ENCODE peak calls at places on chromosomes 16 and 17, in nine cellular contexts. One of them, this sample, is unnamed.

GRCh38 chr16:1414532-1415265 is at the start of gene UNKL:
- DNase-seq in neural progenitor cell: peak
- DNase-seq in hippocampal formation: peak
- DNase-seq in stimulated activated CD8-positive, alpha-beta memory T cell treated with anti-CD3 and anti-CD28 coated beads, Interleukin-2, amount 100 ng/mL, for 1 hour: peak
- DNase-seq in stimulated activated CD4-positive, alpha-beta T cell treated with anti-CD3 and anti-CD28 coated beads, Interleukin-2, amount 100 ng/mL, for 24 hours: peak
- DNase-seq in PC-3: peak
- DNase-seq in ascending aorta: no peak
- DNase-seq in cardiac muscle cell: peak
- DNase-seq in iris pigment epithelial cell: peak
- DNase-seq in this sample: peak

GRCh38 chr16:1309888-1310831 is 724 bp downstream of the UBE2I start:
- DNase-seq in neural progenitor cell: no peak
- DNase-seq in hippocampal formation: no peak
- DNase-seq in stimulated activated CD8-positive, alpha-beta memory T cell treated with anti-CD3 and anti-CD28 coated beads, Interleukin-2, amount 100 ng/mL, for 1 hour: peak
- DNase-seq in stimulated activated CD4-positive, alpha-beta T cell treated with anti-CD3 and anti-CD28 coated beads, Interleukin-2, amount 100 ng/mL, for 24 hours: peak
- DNase-seq in PC-3: no peak
- DNase-seq in ascending aorta: no peak
- DNase-seq in cardiac muscle cell: peak
- DNase-seq in iris pigment epithelial cell: peak
- DNase-seq in this sample: no peak

GRCh38 chr17:78935419-78936323 is 10.5 kb upstream of the TIMP2 start:
- DNase-seq in neural progenitor cell: no peak
- DNase-seq in hippocampal formation: no peak
- DNase-seq in stimulated activated CD8-positive, alpha-beta memory T cell treated with anti-CD3 and anti-CD28 coated beads, Interleukin-2, amount 100 ng/mL, for 1 hour: no peak
- DNase-seq in stimulated activated CD4-positive, alpha-beta T cell treated with anti-CD3 and anti-CD28 coated beads, Interleukin-2, amount 100 ng/mL, for 24 hours: no peak
- DNase-seq in PC-3: peak
- DNase-seq in ascending aorta: peak
- DNase-seq in cardiac muscle cell: peak
- DNase-seq in iris pigment epithelial cell: peak
- DNase-seq in this sample: no peak

GRCh38 chr17:67492824-67493490 is 115.9 kb downstream of the PITPNC1 start:
- DNase-seq in neural progenitor cell: no peak
- DNase-seq in hippocampal formation: peak
- DNase-seq in stimulated activated CD8-positive, alpha-beta memory T cell treated with anti-CD3 and anti-CD28 coated beads, Interleukin-2, amount 100 ng/mL, for 1 hour: no peak
- DNase-seq in stimulated activated CD4-positive, alpha-beta T cell treated with anti-CD3 and anti-CD28 coated beads, Interleukin-2, amount 100 ng/mL, for 24 hours: no peak
- DNase-seq in PC-3: no peak
- DNase-seq in ascending aorta: no peak
- DNase-seq in cardiac muscle cell: no peak
- DNase-seq in iris pigment epithelial cell: no peak
- DNase-seq in this sample: no peak

GRCh38 chr17:13835151-13835550 is 233.4 kb upstream of the HS3ST3A1 start:
- DNase-seq in neural progenitor cell: no peak
- DNase-seq in hippocampal formation: no peak
- DNase-seq in stimulated activated CD8-positive, alpha-beta memory T cell treated with anti-CD3 and anti-CD28 coated beads, Interleukin-2, amount 100 ng/mL, for 1 hour: no peak
- DNase-seq in stimulated activated CD4-positive, alpha-beta T cell treated with anti-CD3 and anti-CD28 coated beads, Interleukin-2, amount 100 ng/mL, for 24 hours: no peak
- DNase-seq in PC-3: no peak
- DNase-seq in ascending aorta: no peak
- DNase-seq in cardiac muscle cell: no peak
- DNase-seq in iris pigment epithelial cell: no peak
- DNase-seq in this sample: no peak

GRCh38 chr16:86874141-86874540 is 295.8 kb downstream of the FOXL1 start:
- DNase-seq in neural progenitor cell: peak
- DNase-seq in hippocampal formation: no peak
- DNase-seq in stimulated activated CD8-positive, alpha-beta memory T cell treated with anti-CD3 and anti-CD28 coated beads, Interleukin-2, amount 100 ng/mL, for 1 hour: no peak
- DNase-seq in stimulated activated CD4-positive, alpha-beta T cell treated with anti-CD3 and anti-CD28 coated beads, Interleukin-2, amount 100 ng/mL, for 24 hours: peak
- DNase-seq in PC-3: peak
- DNase-seq in ascending aorta: no peak
- DNase-seq in cardiac muscle cell: peak
- DNase-seq in iris pigment epithelial cell: peak
- DNase-seq in this sample: peak

GRCh38 chr17:53353919-53354351 is 468.8 kb upstream of the KIF2B start:
- DNase-seq in neural progenitor cell: no peak
- DNase-seq in hippocampal formation: peak
- DNase-seq in stimulated activated CD8-positive, alpha-beta memory T cell treated with anti-CD3 and anti-CD28 coated beads, Interleukin-2, amount 100 ng/mL, for 1 hour: no peak
- DNase-seq in stimulated activated CD4-positive, alpha-beta T cell treated with anti-CD3 and anti-CD28 coated beads, Interleukin-2, amount 100 ng/mL, for 24 hours: no peak
- DNase-seq in PC-3: peak
- DNase-seq in ascending aorta: no peak
- DNase-seq in cardiac muscle cell: peak
- DNase-seq in iris pigment epithelial cell: no peak
- DNase-seq in this sample: no peak

GRCh38 chr17:8985054-8985701 is 19.7 kb upstream of the PIK3R5 start:
- DNase-seq in neural progenitor cell: no peak
- DNase-seq in hippocampal formation: no peak
- DNase-seq in stimulated activated CD8-positive, alpha-beta memory T cell treated with anti-CD3 and anti-CD28 coated beads, Interleukin-2, amount 100 ng/mL, for 1 hour: no peak
- DNase-seq in stimulated activated CD4-positive, alpha-beta T cell treated with anti-CD3 and anti-CD28 coated beads, Interleukin-2, amount 100 ng/mL, for 24 hours: no peak
- DNase-seq in PC-3: no peak
- DNase-seq in ascending aorta: no peak
- DNase-seq in cardiac muscle cell: no peak
- DNase-seq in iris pigment epithelial cell: no peak
- DNase-seq in this sample: no peak

GRCh38 chr16:87350681-87351319 is 32.8 kb downstream of the FBXO31 start:
- DNase-seq in neural progenitor cell: no peak
- DNase-seq in hippocampal formation: peak
- DNase-seq in stimulated activated CD8-positive, alpha-beta memory T cell treated with anti-CD3 and anti-CD28 coated beads, Interleukin-2, amount 100 ng/mL, for 1 hour: no peak
- DNase-seq in stimulated activated CD4-positive, alpha-beta T cell treated with anti-CD3 and anti-CD28 coated beads, Interleukin-2, amount 100 ng/mL, for 24 hours: no peak
- DNase-seq in PC-3: no peak
- DNase-seq in ascending aorta: no peak
- DNase-seq in cardiac muscle cell: peak
- DNase-seq in iris pigment epithelial cell: no peak
- DNase-seq in this sample: no peak

GRCh38 chr17:69575346-69575761 is 160.9 kb downstream of the MAP2K6 start:
- DNase-seq in neural progenitor cell: peak
- DNase-seq in hippocampal formation: no peak
- DNase-seq in stimulated activated CD8-positive, alpha-beta memory T cell treated with anti-CD3 and anti-CD28 coated beads, Interleukin-2, amount 100 ng/mL, for 1 hour: no peak
- DNase-seq in stimulated activated CD4-positive, alpha-beta T cell treated with anti-CD3 and anti-CD28 coated beads, Interleukin-2, amount 100 ng/mL, for 24 hours: no peak
- DNase-seq in PC-3: peak
- DNase-seq in ascending aorta: no peak
- DNase-seq in cardiac muscle cell: peak
- DNase-seq in iris pigment epithelial cell: peak
- DNase-seq in this sample: no peak

GRCh38 chr17:38598536-38598935 is 7.2 kb downstream of the SRCIN1 start:
- DNase-seq in neural progenitor cell: peak
- DNase-seq in hippocampal formation: peak
- DNase-seq in stimulated activated CD8-positive, alpha-beta memory T cell treated with anti-CD3 and anti-CD28 coated beads, Interleukin-2, amount 100 ng/mL, for 1 hour: no peak
- DNase-seq in stimulated activated CD4-positive, alpha-beta T cell treated with anti-CD3 and anti-CD28 coated beads, Interleukin-2, amount 100 ng/mL, for 24 hours: no peak
- DNase-seq in PC-3: peak
- DNase-seq in ascending aorta: no peak
- DNase-seq in cardiac muscle cell: peak
- DNase-seq in iris pigment epithelial cell: peak
- DNase-seq in this sample: no peak

GRCh38 chr17:51371732-51372151 is 111.4 kb downstream of the UTP18 start:
- DNase-seq in neural progenitor cell: peak
- DNase-seq in hippocampal formation: peak
- DNase-seq in stimulated activated CD8-positive, alpha-beta memory T cell treated with anti-CD3 and anti-CD28 coated beads, Interleukin-2, amount 100 ng/mL, for 1 hour: no peak
- DNase-seq in stimulated activated CD4-positive, alpha-beta T cell treated with anti-CD3 and anti-CD28 coated beads, Interleukin-2, amount 100 ng/mL, for 24 hours: peak
- DNase-seq in PC-3: peak
- DNase-seq in ascending aorta: no peak
- DNase-seq in cardiac muscle cell: peak
- DNase-seq in iris pigment epithelial cell: peak
- DNase-seq in this sample: peak

GRCh38 chr17:80855968-80856862 is 135.4 kb upstream of the CHMP6 start:
- DNase-seq in neural progenitor cell: no peak
- DNase-seq in hippocampal formation: no peak
- DNase-seq in stimulated activated CD8-positive, alpha-beta memory T cell treated with anti-CD3 and anti-CD28 coated beads, Interleukin-2, amount 100 ng/mL, for 1 hour: peak
- DNase-seq in stimulated activated CD4-positive, alpha-beta T cell treated with anti-CD3 and anti-CD28 coated beads, Interleukin-2, amount 100 ng/mL, for 24 hours: peak
- DNase-seq in PC-3: peak
- DNase-seq in ascending aorta: peak
- DNase-seq in cardiac muscle cell: peak
- DNase-seq in iris pigment epithelial cell: peak
- DNase-seq in this sample: no peak

GRCh38 chr17:4673986-4674770 is 29.8 kb downstream of the PELP1 start:
- DNase-seq in neural progenitor cell: no peak
- DNase-seq in hippocampal formation: no peak
- DNase-seq in stimulated activated CD8-positive, alpha-beta memory T cell treated with anti-CD3 and anti-CD28 coated beads, Interleukin-2, amount 100 ng/mL, for 1 hour: no peak
- DNase-seq in stimulated activated CD4-positive, alpha-beta T cell treated with anti-CD3 and anti-CD28 coated beads, Interleukin-2, amount 100 ng/mL, for 24 hours: no peak
- DNase-seq in PC-3: no peak
- DNase-seq in ascending aorta: no peak
- DNase-seq in cardiac muscle cell: no peak
- DNase-seq in iris pigment epithelial cell: no peak
- DNase-seq in this sample: no peak

GRCh38 chr16:58264961-58265479 is 29.8 kb downstream of the PRSS54 start:
- DNase-seq in neural progenitor cell: no peak
- DNase-seq in hippocampal formation: no peak
- DNase-seq in stimulated activated CD8-positive, alpha-beta memory T cell treated with anti-CD3 and anti-CD28 coated beads, Interleukin-2, amount 100 ng/mL, for 1 hour: no peak
- DNase-seq in stimulated activated CD4-positive, alpha-beta T cell treated with anti-CD3 and anti-CD28 coated beads, Interleukin-2, amount 100 ng/mL, for 24 hours: no peak
- DNase-seq in PC-3: peak
- DNase-seq in ascending aorta: no peak
- DNase-seq in cardiac muscle cell: peak
- DNase-seq in iris pigment epithelial cell: peak
- DNase-seq in this sample: no peak

GRCh38 chr17:35578929-35579448 is 618 bp upstream of the PEX12 start:
- DNase-seq in neural progenitor cell: no peak
- DNase-seq in hippocampal formation: no peak
- DNase-seq in stimulated activated CD8-positive, alpha-beta memory T cell treated with anti-CD3 and anti-CD28 coated beads, Interleukin-2, amount 100 ng/mL, for 1 hour: no peak
- DNase-seq in stimulated activated CD4-positive, alpha-beta T cell treated with anti-CD3 and anti-CD28 coated beads, Interleukin-2, amount 100 ng/mL, for 24 hours: no peak
- DNase-seq in PC-3: no peak
- DNase-seq in ascending aorta: no peak
- DNase-seq in cardiac muscle cell: no peak
- DNase-seq in iris pigment epithelial cell: no peak
- DNase-seq in this sample: no peak

GRCh38 chr17:82091264-82092066 is 6.6 kb downstream of the FASN start:
- DNase-seq in neural progenitor cell: no peak
- DNase-seq in hippocampal formation: no peak
- DNase-seq in stimulated activated CD8-positive, alpha-beta memory T cell treated with anti-CD3 and anti-CD28 coated beads, Interleukin-2, amount 100 ng/mL, for 1 hour: no peak
- DNase-seq in stimulated activated CD4-positive, alpha-beta T cell treated with anti-CD3 and anti-CD28 coated beads, Interleukin-2, amount 100 ng/mL, for 24 hours: no peak
- DNase-seq in PC-3: no peak
- DNase-seq in ascending aorta: no peak
- DNase-seq in cardiac muscle cell: no peak
- DNase-seq in iris pigment epithelial cell: no peak
- DNase-seq in this sample: no peak

GRCh38 chr17:2705263-2705662 is 6.3 kb downstream of the CLUH start:
- DNase-seq in neural progenitor cell: no peak
- DNase-seq in hippocampal formation: no peak
- DNase-seq in stimulated activated CD8-positive, alpha-beta memory T cell treated with anti-CD3 and anti-CD28 coated beads, Interleukin-2, amount 100 ng/mL, for 1 hour: no peak
- DNase-seq in stimulated activated CD4-positive, alpha-beta T cell treated with anti-CD3 and anti-CD28 coated beads, Interleukin-2, amount 100 ng/mL, for 24 hours: no peak
- DNase-seq in PC-3: no peak
- DNase-seq in ascending aorta: no peak
- DNase-seq in cardiac muscle cell: no peak
- DNase-seq in iris pigment epithelial cell: peak
- DNase-seq in this sample: no peak

This sample was measured in HuH-7.5.